ENCODE peak calls at places on chromosome 17, in nine cellular contexts. U, C, H, S, M, Z, A, E and R are unnamed samples. For H3K9me3, the result is how much of the 10 kb centered on the place peaks cover.

GRCh38 chr17:55296699-55297098 is 31.9 kb downstream of the HLF start:
- DNase-seq in S (no peak), E (no peak), U (no peak), C (no peak), Z (no peak), H (no peak), A (no peak), M (no peak), R (no peak)

GRCh38 chr17:79082311-79083190 is 7.9 kb downstream of the ENGASE start:
- DNase-seq in Z (peak), C (peak), H (peak), U (peak), E (peak), S (peak), M (peak), A (no peak), R (peak)

GRCh38 chr17:19371259-19372003 is 6.9 kb upstream of the MAPK7 start:
- DNase-seq in Z (no peak), M (no peak), U (no peak), S (no peak), A (peak), H (peak), C (no peak), E (no peak), R (no peak)

GRCh38 chr17:68603027-68603426 is 1.9 kb upstream of the FAM20A start:
- DNase-seq in U (no peak), A (no peak), H (no peak), M (no peak), E (no peak), S (no peak), Z (peak), C (no peak), R (no peak)

GRCh38 chr17:65530985-65531507 is 30.4 kb downstream of the AXIN2 start:
- DNase-seq in S (peak), U (no peak), H (peak), E (peak), A (no peak), Z (no peak), M (peak), C (peak), R (no peak)

GRCh38 chr17:11589706-11590105 is 8.6 kb upstream of the DNAH9 start:
- DNase-seq in E (no peak), A (no peak), M (no peak), U (no peak), H (no peak), S (no peak), Z (no peak), C (peak), R (no peak)

GRCh38 chr17:3838206-3838605 is 7.8 kb downstream of the NCBP3 start:
- DNase-seq in E (no peak), S (no peak), M (no peak), H (no peak), C (no peak), A (no peak), Z (no peak), U (peak), R (no peak)

GRCh38 chr17:19341641-19342610 is 20.6 kb downstream of the B9D1 start:
- DNase-seq in A (peak), Z (peak), C (peak), E (peak), U (no peak), M (peak), H (peak), S (peak), R (no peak)

GRCh38 chr17:45077643-45078042 is 16.5 kb downstream of the NMT1 start:
- DNase-seq in S (no peak), C (no peak), Z (no peak), E (no peak), U (no peak), A (no peak), H (no peak), M (no peak), R (no peak)

GRCh38 chr17:73293480-73293911 is 18.3 kb downstream of the CDC42EP4 start:
- DNase-seq in E (peak), U (peak), Z (peak), S (peak), A (peak), C (no peak), H (no peak), M (peak), R (no peak)

GRCh38 chr17:31389673-31390381 is 1.6 kb upstream of the RAB11FIP4 start:
- DNase-seq in A (no peak), S (no peak), Z (no peak), M (no peak), E (no peak), U (no peak), C (peak), H (peak), R (no peak)
- TF ChIP-seq CTCF in A (no peak), S (no peak), Z (no peak), M (peak), E (no peak), U (no peak), C (peak), H (peak), R (no peak)

GRCh38 chr17:17098426-17099035 is 56.3 kb downstream of the MPRIP start:
- DNase-seq in M (no peak), A (peak), S (peak), U (no peak), C (no peak), Z (peak), H (no peak), E (peak), R (no peak)
- H3K27ac ChIP-seq in M (no peak), A (peak), S (peak), U (peak), C (no peak), Z (peak), H (peak), E (peak), R (no peak)

DNA sequence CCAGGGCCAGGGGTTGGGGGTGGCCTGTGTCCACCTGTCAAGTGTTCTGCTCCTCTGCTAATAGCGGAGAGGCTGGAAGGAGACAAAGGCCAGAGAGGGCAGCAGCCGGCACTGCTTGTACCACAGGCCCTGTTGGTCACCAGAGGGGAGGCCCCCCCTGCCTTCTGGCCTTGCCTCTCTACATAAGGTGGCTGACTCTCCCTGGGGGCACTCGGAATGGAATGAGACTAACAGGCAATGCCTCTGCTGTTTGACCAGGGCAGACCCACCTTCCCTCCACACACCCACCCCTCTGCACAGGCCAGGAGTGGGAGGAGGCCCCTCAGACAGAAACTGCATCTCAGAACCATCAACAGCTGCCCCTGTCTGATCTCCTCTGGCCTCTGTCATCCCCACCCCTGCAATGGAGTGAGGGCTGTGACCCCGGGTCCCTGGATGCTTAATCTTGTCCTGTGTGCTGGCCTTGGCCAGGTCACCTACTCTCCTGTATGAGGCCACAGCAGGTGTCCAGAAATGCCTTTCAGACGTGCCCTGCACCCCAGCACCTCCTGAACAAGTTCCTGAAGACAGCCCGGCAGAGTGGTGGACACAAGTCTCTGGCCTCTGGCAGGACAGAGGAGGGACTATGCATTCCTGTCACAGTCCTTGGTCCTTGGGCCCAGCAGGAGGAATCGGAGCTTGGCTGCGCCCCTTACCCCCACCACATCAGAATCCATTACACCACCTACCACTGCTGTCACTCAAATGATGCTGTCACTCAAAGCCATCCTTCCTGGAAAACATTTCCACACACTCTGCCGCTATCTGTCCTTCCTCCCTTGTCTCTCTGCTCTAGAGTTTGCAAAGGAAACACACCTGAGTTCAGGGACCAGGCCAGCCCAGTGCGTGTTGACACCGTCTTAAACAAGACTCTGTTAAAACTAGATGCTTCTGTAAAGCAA is 107.5 kb upstream of the ZNF750 start:
- DNase-seq in A (peak), H (no peak), Z (peak), M (no peak), C (no peak), E (no peak), U (no peak), S (no peak), R (no peak)
- H3K9me3 ChIP-seq in A (under half), H (half or more), Z (under half), M (under half), C (half or more), E (under half), U (under half), S (half or more), R (under half)

GRCh38 chr17:830381-830780 is 48.2 kb downstream of the MRM3 start:
- DNase-seq in Z (no peak), C (no peak), H (no peak), U (no peak), A (no peak), S (no peak), E (no peak), M (no peak), R (no peak)

GRCh38 chr17:826778-827177 is 44.6 kb downstream of the MRM3 start:
- DNase-seq in U (no peak), M (no peak), H (no peak), C (no peak), A (no peak), Z (no peak), S (no peak), E (no peak), R (no peak)

GRCh38 chr17:834136-834535 is 52.0 kb downstream of the MRM3 start:
- DNase-seq in E (no peak), C (no peak), U (no peak), A (no peak), Z (peak), H (no peak), S (no peak), M (no peak), R (no peak)

GRCh38 chr17:828761-829160 is 46.6 kb downstream of the MRM3 start:
- DNase-seq in Z (no peak), U (no peak), C (no peak), M (no peak), H (no peak), A (no peak), E (no peak), S (no peak), R (no peak)

GRCh38 chr17:830950-831349 is 48.8 kb downstream of the MRM3 start:
- DNase-seq in H (no peak), Z (no peak), M (no peak), C (no peak), U (no peak), S (no peak), A (no peak), E (no peak), R (no peak)
- TF ChIP-seq CTCF in H (no peak), Z (no peak), M (no peak), C (no peak), U (no peak), S (no peak), A (no peak), E (no peak), R (no peak)